ENCODE peak calls at places on chromosomes 1 and 21, in four cellular contexts. One of them, this sample, is unnamed.

GRCh38 chr21:45256021-45256911 is 31.4 kb downstream of the POFUT2 start:
- DNase-seq in brain microvascular endothelial cell: no peak
- DNase-seq in upper lobe of right lung: no peak
- DNase-seq in transverse colon: no peak
- DNase-seq in this sample: no peak

GRCh38 chr1:216562383-216562782 is 139.1 kb upstream of the USH2A start:
- DNase-seq in brain microvascular endothelial cell: no peak
- DNase-seq in upper lobe of right lung: no peak
- DNase-seq in transverse colon: no peak
- DNase-seq in this sample: no peak

GRCh38 chr1:66396212-66396890 is 137.6 kb upstream of the SGIP1 start:
- DNase-seq in brain microvascular endothelial cell: no peak
- DNase-seq in upper lobe of right lung: no peak
- DNase-seq in transverse colon: no peak
- DNase-seq in this sample: no peak

GRCh38 chr1:157000686-157001085 is 44.9 kb downstream of the ARHGEF11 start:
- DNase-seq in brain microvascular endothelial cell: no peak
- DNase-seq in upper lobe of right lung: no peak
- DNase-seq in transverse colon: no peak
- DNase-seq in this sample: peak

GRCh38 chr21:37530901-37531351 is 164.4 kb downstream of the DYRK1A start:
- DNase-seq in brain microvascular endothelial cell: no peak
- DNase-seq in upper lobe of right lung: no peak
- DNase-seq in transverse colon: no peak
- DNase-seq in this sample: no peak

GRCh38 chr21:37642493-37642892 is 273.8 kb downstream of the KCNJ6 start:
- DNase-seq in brain microvascular endothelial cell: no peak
- DNase-seq in upper lobe of right lung: no peak
- DNase-seq in transverse colon: no peak
- DNase-seq in this sample: no peak

GRCh38 chr1:192880191-192880590 is 71.4 kb downstream of the RGS2 start:
- DNase-seq in brain microvascular endothelial cell: no peak
- DNase-seq in upper lobe of right lung: no peak
- DNase-seq in transverse colon: no peak
- DNase-seq in this sample: no peak

GRCh38 chr1:47678464-47678980 is 240.7 kb downstream of the FOXD2 start:
- DNase-seq in brain microvascular endothelial cell: no peak
- DNase-seq in upper lobe of right lung: no peak
- DNase-seq in transverse colon: no peak
- DNase-seq in this sample: no peak

GRCh38 chr1:5564578-5565257 is 427.5 kb downstream of the NPHP4 start:
- DNase-seq in brain microvascular endothelial cell: no peak
- DNase-seq in upper lobe of right lung: no peak
- DNase-seq in transverse colon: no peak
- DNase-seq in this sample: no peak

GRCh38 chr1:32806910-32807523 is 10.1 kb downstream of the YARS1 start:
- DNase-seq in brain microvascular endothelial cell: peak
- DNase-seq in upper lobe of right lung: no peak
- DNase-seq in transverse colon: no peak
- DNase-seq in this sample: no peak

GRCh38 chr21:45990741-45991605 is 9.4 kb downstream of the COL6A1 start:
- DNase-seq in brain microvascular endothelial cell: no peak
- DNase-seq in upper lobe of right lung: peak
- DNase-seq in transverse colon: peak
- DNase-seq in this sample: no peak

GRCh38 chr1:215417122-215417521 is 150.0 kb upstream of the KCTD3 start:
- DNase-seq in brain microvascular endothelial cell: no peak
- DNase-seq in upper lobe of right lung: no peak
- DNase-seq in transverse colon: no peak
- DNase-seq in this sample: no peak

GRCh38 chr1:32926562-32926961 is 25.4 kb upstream of the TMEM54 start:
- DNase-seq in brain microvascular endothelial cell: no peak
- DNase-seq in upper lobe of right lung: no peak
- DNase-seq in transverse colon: no peak
- DNase-seq in this sample: no peak

GRCh38 chr1:80218112-80218511 is 1211.6 kb upstream of the ADGRL4 start:
- DNase-seq in brain microvascular endothelial cell: peak
- DNase-seq in upper lobe of right lung: no peak
- DNase-seq in transverse colon: no peak
- DNase-seq in this sample: peak
- TF ChIP-seq CTCF in brain microvascular endothelial cell: peak
- TF ChIP-seq CTCF in upper lobe of right lung: peak
- TF ChIP-seq CTCF in transverse colon: peak
- TF ChIP-seq CTCF in this sample: peak

DNA sequence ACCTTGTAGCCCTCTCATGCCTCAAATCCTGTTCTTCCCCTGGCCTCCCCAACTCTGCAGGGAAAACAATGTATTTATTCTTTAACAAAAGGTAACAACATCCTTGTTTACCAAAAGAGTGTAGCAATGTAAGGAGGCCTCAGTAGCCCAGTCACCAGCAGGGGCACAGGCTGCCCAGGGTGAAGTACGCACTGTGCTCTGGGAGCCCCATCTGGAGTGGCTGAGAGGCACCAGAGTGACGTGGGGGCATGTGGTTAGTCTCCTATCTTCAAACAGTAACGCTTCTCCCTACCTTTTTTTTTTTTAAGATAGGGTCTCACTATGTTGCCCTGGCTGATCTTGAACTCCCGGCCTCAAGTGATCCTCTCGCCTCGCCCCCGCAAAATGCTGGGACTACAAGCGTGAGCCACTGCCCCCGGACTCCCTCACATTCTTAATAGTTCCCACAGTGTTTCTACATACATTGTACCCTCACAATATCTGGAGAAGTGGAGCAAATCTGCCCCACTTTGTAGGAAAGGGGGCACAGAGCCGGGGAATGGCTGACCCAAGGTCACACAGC is 51.3 kb upstream of the ECE1 start:
- DNase-seq in brain microvascular endothelial cell: no peak
- DNase-seq in upper lobe of right lung: no peak
- DNase-seq in transverse colon: peak
- DNase-seq in this sample: no peak
- H3K27ac ChIP-seq in brain microvascular endothelial cell: no peak
- H3K27ac ChIP-seq in upper lobe of right lung: peak
- H3K27ac ChIP-seq in transverse colon: peak
- H3K27ac ChIP-seq in this sample: no peak

GRCh38 chr1:31679676-31680230 is 24.1 kb downstream of the COL16A1 start:
- DNase-seq in brain microvascular endothelial cell: no peak
- DNase-seq in upper lobe of right lung: no peak
- DNase-seq in transverse colon: no peak
- DNase-seq in this sample: no peak
- TF ChIP-seq CTCF in brain microvascular endothelial cell: peak
- TF ChIP-seq CTCF in upper lobe of right lung: no peak
- TF ChIP-seq CTCF in transverse colon: no peak
- TF ChIP-seq CTCF in this sample: no peak

DNA sequence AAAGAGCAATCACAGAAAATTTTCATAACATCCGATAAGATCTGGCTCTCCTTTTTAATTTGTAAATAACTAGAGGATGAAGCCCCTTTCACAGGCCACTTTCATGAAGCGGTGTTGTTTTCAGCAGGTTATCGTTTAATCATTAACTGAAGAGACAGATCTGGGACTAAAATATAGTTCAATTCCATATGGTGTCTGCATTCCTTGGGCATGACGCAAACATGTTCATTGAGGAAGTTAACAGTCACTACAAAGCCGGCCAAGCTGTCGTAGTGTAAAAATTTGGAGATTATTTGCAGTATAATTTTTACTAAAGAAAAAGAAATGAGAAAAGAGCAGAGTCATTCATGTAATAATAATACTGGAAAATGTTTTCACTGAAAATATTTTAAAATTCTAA is 565.2 kb upstream of the ADAMTS5 start:
- DNase-seq in brain microvascular endothelial cell: peak
- DNase-seq in upper lobe of right lung: no peak
- DNase-seq in transverse colon: peak
- DNase-seq in this sample: peak
- H3K27ac ChIP-seq in brain microvascular endothelial cell: peak
- H3K27ac ChIP-seq in upper lobe of right lung: no peak
- H3K27ac ChIP-seq in transverse colon: no peak
- H3K27ac ChIP-seq in this sample: no peak

DNA sequence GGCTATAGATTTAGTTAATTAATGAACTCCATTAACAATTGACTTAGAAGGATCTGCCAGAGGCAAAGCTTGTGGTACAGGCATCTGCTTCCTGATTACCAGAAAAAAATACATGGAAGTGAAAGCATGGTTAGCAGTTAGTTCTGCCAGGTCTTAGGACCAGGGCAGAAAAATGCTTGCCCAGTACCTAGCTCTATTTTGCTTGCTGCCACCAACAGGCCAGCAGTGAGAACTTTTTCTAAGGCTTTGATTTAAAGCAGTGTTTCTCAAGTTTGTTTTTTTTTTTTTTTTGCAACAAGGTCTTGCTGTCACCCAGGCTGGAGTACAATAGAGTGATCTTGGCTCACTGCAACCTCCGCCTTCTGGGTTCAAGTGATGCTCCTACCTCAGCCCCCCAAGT is 16.4 kb upstream of the MTF1 start:
- DNase-seq in brain microvascular endothelial cell: peak
- DNase-seq in upper lobe of right lung: no peak
- DNase-seq in transverse colon: no peak
- DNase-seq in this sample: no peak
- TF ChIP-seq CTCF in brain microvascular endothelial cell: peak
- TF ChIP-seq CTCF in upper lobe of right lung: no peak
- TF ChIP-seq CTCF in transverse colon: no peak
- TF ChIP-seq CTCF in this sample: peak

GRCh38 chr1:37925316-37925715 is 21.5 kb downstream of the INPP5B start:
- DNase-seq in brain microvascular endothelial cell: no peak
- DNase-seq in upper lobe of right lung: no peak
- DNase-seq in transverse colon: no peak
- DNase-seq in this sample: no peak
- H3K27ac ChIP-seq in brain microvascular endothelial cell: no peak
- H3K27ac ChIP-seq in upper lobe of right lung: no peak
- H3K27ac ChIP-seq in transverse colon: no peak
- H3K27ac ChIP-seq in this sample: no peak

GRCh38 chr1:61081135-61081636 is 1.2 kb upstream of the NFIA start:
- DNase-seq in brain microvascular endothelial cell: no peak
- DNase-seq in upper lobe of right lung: no peak
- DNase-seq in transverse colon: no peak
- DNase-seq in this sample: no peak

GRCh38 chr1:61078611-61079010 is 3.8 kb upstream of the NFIA start:
- DNase-seq in brain microvascular endothelial cell: no peak
- DNase-seq in upper lobe of right lung: no peak
- DNase-seq in transverse colon: no peak
- DNase-seq in this sample: no peak

GRCh38 chr1:61079276-61079897 is 3.0 kb upstream of the NFIA start:
- DNase-seq in brain microvascular endothelial cell: no peak
- DNase-seq in upper lobe of right lung: no peak
- DNase-seq in transverse colon: peak
- DNase-seq in this sample: no peak

GRCh38 chr1:61080408-61081134 is 1.8 kb upstream of the NFIA start:
- DNase-seq in brain microvascular endothelial cell: no peak
- DNase-seq in upper lobe of right lung: no peak
- DNase-seq in transverse colon: no peak
- DNase-seq in this sample: no peak

GRCh38 chr1:61079898-61080336 is 2.4 kb upstream of the NFIA start:
- DNase-seq in brain microvascular endothelial cell: peak
- DNase-seq in upper lobe of right lung: peak
- DNase-seq in transverse colon: peak
- DNase-seq in this sample: no peak
- TF ChIP-seq CTCF in brain microvascular endothelial cell: peak
- TF ChIP-seq CTCF in upper lobe of right lung: peak
- TF ChIP-seq CTCF in transverse colon: peak
- TF ChIP-seq CTCF in this sample: peak